ENCODE peak calls at places on chromosomes 6 and 20, in ten cellular contexts. One of them, this sample, is unnamed.

GRCh38 chr6:118876814-118877213 is 17.1 kb upstream of the ASF1A start:
- DNase-seq in right lobe of liver: no peak
- DNase-seq in A172: no peak
- DNase-seq in activated T-helper 9 cell treated with anti-CD3 and anti-CD28 coated beads, Interleukin-2, amount 50 U/mL, for 16 hours: no peak
- DNase-seq in AG04450: no peak
- DNase-seq in kidney tubule cell: no peak
- DNase-seq in anterior cingulate cortex: no peak
- DNase-seq in NCI-H2107: no peak
- DNase-seq in MM.1S: no peak
- DNase-seq in lower leg skin: no peak
- DNase-seq in this sample: no peak

GRCh38 chr6:108655840-108656650 is 95.3 kb downstream of the FOXO3 start:
- DNase-seq in right lobe of liver: no peak
- DNase-seq in A172: peak; percentile 9
- DNase-seq in activated T-helper 9 cell treated with anti-CD3 and anti-CD28 coated beads, Interleukin-2, amount 50 U/mL, for 16 hours: no peak
- DNase-seq in AG04450: peak; percentile 65
- DNase-seq in kidney tubule cell: no peak
- DNase-seq in anterior cingulate cortex: no peak
- DNase-seq in NCI-H2107: no peak
- DNase-seq in MM.1S: no peak
- DNase-seq in lower leg skin: no peak
- DNase-seq in this sample: no peak

GRCh38 chr6:169038691-169039090 is 215.0 kb downstream of the THBS2 start:
- DNase-seq in right lobe of liver: no peak
- DNase-seq in A172: no peak
- DNase-seq in activated T-helper 9 cell treated with anti-CD3 and anti-CD28 coated beads, Interleukin-2, amount 50 U/mL, for 16 hours: no peak
- DNase-seq in AG04450: no peak
- DNase-seq in kidney tubule cell: no peak
- DNase-seq in anterior cingulate cortex: no peak
- DNase-seq in NCI-H2107: no peak
- DNase-seq in MM.1S: no peak
- DNase-seq in lower leg skin: no peak
- DNase-seq in this sample: no peak

GRCh38 chr6:156729248-156729647 is 47.9 kb upstream of the ARID1B start:
- DNase-seq in right lobe of liver: no peak
- DNase-seq in A172: peak; percentile 86
- DNase-seq in activated T-helper 9 cell treated with anti-CD3 and anti-CD28 coated beads, Interleukin-2, amount 50 U/mL, for 16 hours: no peak
- DNase-seq in AG04450: no peak
- DNase-seq in kidney tubule cell: peak; percentile 89
- DNase-seq in anterior cingulate cortex: no peak
- DNase-seq in NCI-H2107: no peak
- DNase-seq in MM.1S: peak; percentile 26
- DNase-seq in lower leg skin: no peak
- DNase-seq in this sample: peak; percentile 28

GRCh38 chr6:137522399-137522798 is 28.2 kb upstream of the OLIG3 start:
- DNase-seq in right lobe of liver: no peak
- DNase-seq in A172: no peak
- DNase-seq in activated T-helper 9 cell treated with anti-CD3 and anti-CD28 coated beads, Interleukin-2, amount 50 U/mL, for 16 hours: no peak
- DNase-seq in AG04450: no peak
- DNase-seq in kidney tubule cell: no peak
- DNase-seq in anterior cingulate cortex: no peak
- DNase-seq in NCI-H2107: no peak
- DNase-seq in MM.1S: no peak
- DNase-seq in lower leg skin: no peak
- DNase-seq in this sample: no peak

GRCh38 chr20:4026093-4026601 is 10.8 kb upstream of the RNF24 start:
- DNase-seq in right lobe of liver: no peak
- DNase-seq in A172: no peak
- DNase-seq in activated T-helper 9 cell treated with anti-CD3 and anti-CD28 coated beads, Interleukin-2, amount 50 U/mL, for 16 hours: no peak
- DNase-seq in AG04450: peak; percentile 68
- DNase-seq in kidney tubule cell: peak; percentile 52
- DNase-seq in anterior cingulate cortex: peak; percentile 65
- DNase-seq in NCI-H2107: no peak
- DNase-seq in MM.1S: no peak
- DNase-seq in lower leg skin: no peak
- DNase-seq in this sample: no peak

GRCh38 chr6:166346449-166346848 is 4.1 kb upstream of the SFT2D1 start:
- DNase-seq in right lobe of liver: no peak
- DNase-seq in A172: no peak
- DNase-seq in activated T-helper 9 cell treated with anti-CD3 and anti-CD28 coated beads, Interleukin-2, amount 50 U/mL, for 16 hours: no peak
- DNase-seq in AG04450: no peak
- DNase-seq in kidney tubule cell: no peak
- DNase-seq in anterior cingulate cortex: no peak
- DNase-seq in NCI-H2107: no peak
- DNase-seq in MM.1S: no peak
- DNase-seq in lower leg skin: no peak
- DNase-seq in this sample: no peak

GRCh38 chr6:165025040-165025439 is 284.4 kb downstream of the C6orf118 start:
- DNase-seq in right lobe of liver: no peak
- DNase-seq in A172: no peak
- DNase-seq in activated T-helper 9 cell treated with anti-CD3 and anti-CD28 coated beads, Interleukin-2, amount 50 U/mL, for 16 hours: no peak
- DNase-seq in AG04450: no peak
- DNase-seq in kidney tubule cell: no peak
- DNase-seq in anterior cingulate cortex: no peak
- DNase-seq in NCI-H2107: no peak
- DNase-seq in MM.1S: no peak
- DNase-seq in lower leg skin: no peak
- DNase-seq in this sample: no peak

GRCh38 chr6:44305200-44305725 is 7.9 kb downstream of the AARS2 start:
- DNase-seq in right lobe of liver: no peak
- DNase-seq in A172: no peak
- DNase-seq in activated T-helper 9 cell treated with anti-CD3 and anti-CD28 coated beads, Interleukin-2, amount 50 U/mL, for 16 hours: no peak
- DNase-seq in AG04450: no peak
- DNase-seq in kidney tubule cell: no peak
- DNase-seq in anterior cingulate cortex: no peak
- DNase-seq in NCI-H2107: no peak
- DNase-seq in MM.1S: no peak
- DNase-seq in lower leg skin: no peak
- DNase-seq in this sample: no peak

GRCh38 chr6:38771111-38771694 is 56.1 kb downstream of the DNAH8 start:
- DNase-seq in right lobe of liver: no peak
- DNase-seq in A172: no peak
- DNase-seq in activated T-helper 9 cell treated with anti-CD3 and anti-CD28 coated beads, Interleukin-2, amount 50 U/mL, for 16 hours: no peak
- DNase-seq in AG04450: no peak
- DNase-seq in kidney tubule cell: peak; percentile 18
- DNase-seq in anterior cingulate cortex: no peak
- DNase-seq in NCI-H2107: no peak
- DNase-seq in MM.1S: no peak
- DNase-seq in lower leg skin: no peak
- DNase-seq in this sample: no peak

GRCh38 chr6:136846046-136846445 is 23.7 kb downstream of the PEX7 start:
- DNase-seq in right lobe of liver: no peak
- DNase-seq in A172: peak; percentile 13
- DNase-seq in activated T-helper 9 cell treated with anti-CD3 and anti-CD28 coated beads, Interleukin-2, amount 50 U/mL, for 16 hours: no peak
- DNase-seq in AG04450: peak; percentile 39
- DNase-seq in kidney tubule cell: peak; percentile 61
- DNase-seq in anterior cingulate cortex: no peak
- DNase-seq in NCI-H2107: no peak
- DNase-seq in MM.1S: peak; percentile 53
- DNase-seq in lower leg skin: no peak
- DNase-seq in this sample: no peak

GRCh38 chr6:148528292-148528691 is 185.7 kb downstream of the SASH1 start:
- DNase-seq in right lobe of liver: no peak
- DNase-seq in A172: no peak
- DNase-seq in activated T-helper 9 cell treated with anti-CD3 and anti-CD28 coated beads, Interleukin-2, amount 50 U/mL, for 16 hours: no peak
- DNase-seq in AG04450: no peak
- DNase-seq in kidney tubule cell: no peak
- DNase-seq in anterior cingulate cortex: peak; percentile 24
- DNase-seq in NCI-H2107: no peak
- DNase-seq in MM.1S: no peak
- DNase-seq in lower leg skin: no peak
- DNase-seq in this sample: no peak

GRCh38 chr6:168116446-168116974 is 37.5 kb upstream of the FRMD1 start:
- DNase-seq in right lobe of liver: no peak
- DNase-seq in A172: no peak
- DNase-seq in activated T-helper 9 cell treated with anti-CD3 and anti-CD28 coated beads, Interleukin-2, amount 50 U/mL, for 16 hours: no peak
- DNase-seq in AG04450: no peak
- DNase-seq in kidney tubule cell: no peak
- DNase-seq in anterior cingulate cortex: no peak
- DNase-seq in NCI-H2107: no peak
- DNase-seq in MM.1S: no peak
- DNase-seq in lower leg skin: no peak
- DNase-seq in this sample: no peak

GRCh38 chr20:56187791-56188190 is 60.7 kb upstream of the MC3R start:
- DNase-seq in right lobe of liver: no peak
- DNase-seq in A172: no peak
- DNase-seq in activated T-helper 9 cell treated with anti-CD3 and anti-CD28 coated beads, Interleukin-2, amount 50 U/mL, for 16 hours: no peak
- DNase-seq in AG04450: no peak
- DNase-seq in kidney tubule cell: peak; percentile 38
- DNase-seq in anterior cingulate cortex: peak; percentile 2
- DNase-seq in NCI-H2107: no peak
- DNase-seq in MM.1S: no peak
- DNase-seq in lower leg skin: no peak
- DNase-seq in this sample: no peak

GRCh38 chr6:37761872-37762271 is 57.7 kb upstream of the ZFAND3 start:
- DNase-seq in right lobe of liver: no peak
- DNase-seq in A172: no peak
- DNase-seq in activated T-helper 9 cell treated with anti-CD3 and anti-CD28 coated beads, Interleukin-2, amount 50 U/mL, for 16 hours: no peak
- DNase-seq in AG04450: no peak
- DNase-seq in kidney tubule cell: no peak
- DNase-seq in anterior cingulate cortex: no peak
- DNase-seq in NCI-H2107: no peak
- DNase-seq in MM.1S: no peak
- DNase-seq in lower leg skin: no peak
- DNase-seq in this sample: no peak

GRCh38 chr6:39678914-39679313 is 46.3 kb downstream of the KIF6 start:
- DNase-seq in right lobe of liver: no peak
- DNase-seq in A172: no peak
- DNase-seq in activated T-helper 9 cell treated with anti-CD3 and anti-CD28 coated beads, Interleukin-2, amount 50 U/mL, for 16 hours: no peak
- DNase-seq in AG04450: no peak
- DNase-seq in kidney tubule cell: no peak
- DNase-seq in anterior cingulate cortex: no peak
- DNase-seq in NCI-H2107: no peak
- DNase-seq in MM.1S: no peak
- DNase-seq in lower leg skin: no peak
- DNase-seq in this sample: no peak

GRCh38 chr6:161023316-161023715 is 31.7 kb downstream of the MAP3K4 start:
- DNase-seq in right lobe of liver: no peak
- DNase-seq in A172: no peak
- DNase-seq in activated T-helper 9 cell treated with anti-CD3 and anti-CD28 coated beads, Interleukin-2, amount 50 U/mL, for 16 hours: no peak
- DNase-seq in AG04450: no peak
- DNase-seq in kidney tubule cell: no peak
- DNase-seq in anterior cingulate cortex: no peak
- DNase-seq in NCI-H2107: no peak
- DNase-seq in MM.1S: no peak
- DNase-seq in lower leg skin: no peak
- DNase-seq in this sample: no peak

GRCh38 chr6:367891-368630 is 23.5 kb upstream of the IRF4 start:
- DNase-seq in right lobe of liver: peak; percentile 37
- DNase-seq in A172: no peak
- DNase-seq in activated T-helper 9 cell treated with anti-CD3 and anti-CD28 coated beads, Interleukin-2, amount 50 U/mL, for 16 hours: no peak
- DNase-seq in AG04450: no peak
- DNase-seq in kidney tubule cell: no peak
- DNase-seq in anterior cingulate cortex: no peak
- DNase-seq in NCI-H2107: no peak
- DNase-seq in MM.1S: no peak
- DNase-seq in lower leg skin: no peak
- DNase-seq in this sample: no peak

GRCh38 chr6:1123406-1123805 is 188.5 kb upstream of the FOXQ1 start:
- DNase-seq in right lobe of liver: no peak
- DNase-seq in A172: no peak
- DNase-seq in activated T-helper 9 cell treated with anti-CD3 and anti-CD28 coated beads, Interleukin-2, amount 50 U/mL, for 16 hours: no peak
- DNase-seq in AG04450: no peak
- DNase-seq in kidney tubule cell: peak; percentile 54
- DNase-seq in anterior cingulate cortex: no peak
- DNase-seq in NCI-H2107: no peak
- DNase-seq in MM.1S: no peak
- DNase-seq in lower leg skin: no peak
- DNase-seq in this sample: no peak

GRCh38 chr20:3980260-3981131 is 34.9 kb downstream of the RNF24 start:
- DNase-seq in right lobe of liver: no peak
- DNase-seq in A172: peak; percentile 59
- DNase-seq in activated T-helper 9 cell treated with anti-CD3 and anti-CD28 coated beads, Interleukin-2, amount 50 U/mL, for 16 hours: peak; percentile 24
- DNase-seq in AG04450: peak; percentile 4
- DNase-seq in kidney tubule cell: peak; percentile 53
- DNase-seq in anterior cingulate cortex: no peak
- DNase-seq in NCI-H2107: no peak
- DNase-seq in MM.1S: peak; percentile 81
- DNase-seq in lower leg skin: no peak
- DNase-seq in this sample: peak; percentile 11

GRCh38 chr6:88881451-88881850 is 82.0 kb downstream of the RNGTT start:
- DNase-seq in right lobe of liver: no peak
- DNase-seq in A172: no peak
- DNase-seq in activated T-helper 9 cell treated with anti-CD3 and anti-CD28 coated beads, Interleukin-2, amount 50 U/mL, for 16 hours: no peak
- DNase-seq in AG04450: no peak
- DNase-seq in kidney tubule cell: no peak
- DNase-seq in anterior cingulate cortex: no peak
- DNase-seq in NCI-H2107: no peak
- DNase-seq in MM.1S: no peak
- DNase-seq in lower leg skin: no peak
- DNase-seq in this sample: no peak

GRCh38 chr6:151240036-151240685 is 394 bp downstream of the AKAP12 start:
- DNase-seq in right lobe of liver: peak; percentile 67
- DNase-seq in A172: peak; percentile 76
- DNase-seq in activated T-helper 9 cell treated with anti-CD3 and anti-CD28 coated beads, Interleukin-2, amount 50 U/mL, for 16 hours: no peak
- DNase-seq in AG04450: no peak
- DNase-seq in kidney tubule cell: peak; percentile 80
- DNase-seq in anterior cingulate cortex: peak; percentile 85
- DNase-seq in NCI-H2107: no peak
- DNase-seq in MM.1S: no peak
- DNase-seq in lower leg skin: peak; percentile 72
- DNase-seq in this sample: peak; percentile 18

GRCh38 chr6:82909551-82909950 is 156.1 kb downstream of the UBE3D start:
- DNase-seq in right lobe of liver: no peak
- DNase-seq in A172: no peak
- DNase-seq in activated T-helper 9 cell treated with anti-CD3 and anti-CD28 coated beads, Interleukin-2, amount 50 U/mL, for 16 hours: no peak
- DNase-seq in AG04450: no peak
- DNase-seq in kidney tubule cell: no peak
- DNase-seq in anterior cingulate cortex: no peak
- DNase-seq in NCI-H2107: no peak
- DNase-seq in MM.1S: no peak
- DNase-seq in lower leg skin: no peak
- DNase-seq in this sample: no peak

GRCh38 chr20:45354423-45355208 is 6.4 kb upstream of the SDC4 start:
- DNase-seq in right lobe of liver: no peak
- DNase-seq in A172: peak; percentile 57
- DNase-seq in activated T-helper 9 cell treated with anti-CD3 and anti-CD28 coated beads, Interleukin-2, amount 50 U/mL, for 16 hours: no peak
- DNase-seq in AG04450: no peak
- DNase-seq in kidney tubule cell: no peak
- DNase-seq in anterior cingulate cortex: no peak
- DNase-seq in NCI-H2107: no peak
- DNase-seq in MM.1S: no peak
- DNase-seq in lower leg skin: no peak
- DNase-seq in this sample: no peak

GRCh38 chr20:16505894-16506293 is 67.4 kb downstream of the KIF16B start:
- DNase-seq in right lobe of liver: no peak
- DNase-seq in A172: no peak
- DNase-seq in activated T-helper 9 cell treated with anti-CD3 and anti-CD28 coated beads, Interleukin-2, amount 50 U/mL, for 16 hours: no peak
- DNase-seq in AG04450: no peak
- DNase-seq in kidney tubule cell: peak; percentile 43
- DNase-seq in anterior cingulate cortex: no peak
- DNase-seq in NCI-H2107: no peak
- DNase-seq in MM.1S: no peak
- DNase-seq in lower leg skin: no peak
- DNase-seq in this sample: peak; percentile 18

GRCh38 chr6:105209950-105210706 is 30.3 kb upstream of the POPDC3 start:
- DNase-seq in right lobe of liver: no peak
- DNase-seq in A172: peak; percentile 33
- DNase-seq in activated T-helper 9 cell treated with anti-CD3 and anti-CD28 coated beads, Interleukin-2, amount 50 U/mL, for 16 hours: no peak
- DNase-seq in AG04450: peak; percentile 33
- DNase-seq in kidney tubule cell: peak; percentile 80
- DNase-seq in anterior cingulate cortex: no peak
- DNase-seq in NCI-H2107: no peak
- DNase-seq in MM.1S: no peak
- DNase-seq in lower leg skin: no peak
- DNase-seq in this sample: no peak

GRCh38 chr20:10553326-10553984 is 118.3 kb downstream of the SLX4IP start:
- DNase-seq in right lobe of liver: no peak
- DNase-seq in A172: peak; percentile 75
- DNase-seq in activated T-helper 9 cell treated with anti-CD3 and anti-CD28 coated beads, Interleukin-2, amount 50 U/mL, for 16 hours: no peak
- DNase-seq in AG04450: peak; percentile 55
- DNase-seq in kidney tubule cell: peak; percentile 74
- DNase-seq in anterior cingulate cortex: no peak
- DNase-seq in NCI-H2107: no peak
- DNase-seq in MM.1S: peak; percentile 67
- DNase-seq in lower leg skin: peak; percentile 69
- DNase-seq in this sample: no peak

GRCh38 chr20:48891235-48892048 is 30.1 kb upstream of the ARFGEF2 start:
- DNase-seq in right lobe of liver: no peak
- DNase-seq in A172: no peak
- DNase-seq in activated T-helper 9 cell treated with anti-CD3 and anti-CD28 coated beads, Interleukin-2, amount 50 U/mL, for 16 hours: no peak
- DNase-seq in AG04450: no peak
- DNase-seq in kidney tubule cell: no peak
- DNase-seq in anterior cingulate cortex: no peak
- DNase-seq in NCI-H2107: no peak
- DNase-seq in MM.1S: no peak
- DNase-seq in lower leg skin: no peak
- DNase-seq in this sample: no peak